ENCODE peak calls at places on chromosomes 12 and 14, in nine cellular contexts. K, M, F, Y, I, S, U, G and N are unnamed samples.

GRCh38 chr12:43198608-43199007 is 353.4 kb downstream of the ADAMTS20 start:
- DNase-seq in G (no peak), F (no peak), I (no peak), U (no peak), Y (no peak), M (no peak), K (no peak), S (no peak), N (no peak)

GRCh38 chr12:55932546-55932919 is 1.6 kb downstream of the DGKA start:
- DNase-seq in F (no peak), M (peak), U (no peak), S (no peak), G (peak), Y (no peak), K (peak), I (no peak), N (no peak)

GRCh38 chr12:88546851-88547250 is 33.4 kb downstream of the KITLG start:
- DNase-seq in F (no peak), I (no peak), G (no peak), Y (no peak), S (no peak), U (no peak), K (peak), M (no peak), N (no peak)

GRCh38 chr12:53205747-53206146 is 1.3 kb downstream of the ITGB7 start:
- DNase-seq in M (peak), F (no peak), I (no peak), Y (no peak), U (no peak), K (peak), G (peak), S (no peak), N (no peak)

GRCh38 chr12:122336015-122336946 is 70.0 kb upstream of the VPS33A start:
- DNase-seq in I (no peak), S (no peak), Y (peak), F (no peak), M (no peak), G (peak), K (peak), U (no peak), N (no peak)

GRCh38 chr12:94244165-94245133 is 96.1 kb downstream of the PLXNC1 start:
- DNase-seq in G (no peak), K (no peak), S (no peak), F (peak), Y (no peak), U (no peak), I (no peak), M (peak), N (no peak)

GRCh38 chr12:104942075-104942474 is 16.0 kb downstream of the SLC41A2 start:
- DNase-seq in I (no peak), F (no peak), S (no peak), K (no peak), M (no peak), G (no peak), Y (no peak), U (no peak), N (no peak)

GRCh38 chr12:64190140-64190539 is 32.0 kb downstream of the KICS2 start:
- DNase-seq in M (no peak), F (no peak), G (no peak), K (no peak), S (no peak), U (no peak), I (no peak), Y (no peak), N (no peak)

GRCh38 chr14:79298373-79298772 is 912.9 kb downstream of the DIO2 start:
- DNase-seq in Y (no peak), F (no peak), G (no peak), M (no peak), U (no peak), S (no peak), K (no peak), I (no peak), N (no peak)

GRCh38 chr14:79570648-79571047 is 640.7 kb downstream of the DIO2 start:
- DNase-seq in F (no peak), Y (no peak), U (no peak), S (no peak), M (no peak), K (no peak), G (no peak), I (no peak), N (no peak)

GRCh38 chr12:85138833-85139232 is 102.7 kb downstream of the LRRIQ1 start:
- DNase-seq in U (no peak), S (no peak), Y (no peak), F (no peak), I (no peak), G (no peak), K (no peak), M (no peak), N (no peak)

GRCh38 chr12:26630546-26631027 is 202.4 kb downstream of the ITPR2 start:
- DNase-seq in M (no peak), F (no peak), S (no peak), G (no peak), U (no peak), K (peak), Y (no peak), I (no peak), N (no peak)
- H3K27ac ChIP-seq in M (no peak), F (no peak), S (peak), G (no peak), U (no peak), K (peak), Y (no peak), I (no peak), N (no peak)

DNA sequence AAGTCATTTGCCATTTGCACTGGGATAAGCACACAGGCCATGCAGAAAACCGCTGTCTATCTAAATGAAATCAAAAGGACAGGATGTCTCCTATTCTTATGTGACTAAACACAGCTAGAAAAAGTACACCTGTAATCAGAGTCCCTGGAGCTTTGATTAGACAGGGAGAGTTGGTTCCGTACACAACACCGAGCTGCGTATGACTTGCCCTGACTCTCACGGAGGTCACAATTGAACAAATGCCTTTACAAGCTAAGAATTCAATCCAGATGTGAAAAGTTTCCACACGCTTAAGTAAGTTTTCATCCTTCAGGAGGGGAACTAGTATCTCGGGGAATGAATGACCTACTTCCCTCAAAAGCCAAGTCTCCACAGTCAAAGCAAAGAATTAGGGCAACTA is 67.5 kb downstream of the RTN1 start:
- DNase-seq in K (no peak), U (no peak), S (no peak), G (no peak), I (no peak), M (no peak), F (no peak), Y (no peak), N (no peak)
- H3K27ac ChIP-seq in K (no peak), U (no peak), S (no peak), G (no peak), I (no peak), M (no peak), F (no peak), Y (no peak), N (no peak)

DNA sequence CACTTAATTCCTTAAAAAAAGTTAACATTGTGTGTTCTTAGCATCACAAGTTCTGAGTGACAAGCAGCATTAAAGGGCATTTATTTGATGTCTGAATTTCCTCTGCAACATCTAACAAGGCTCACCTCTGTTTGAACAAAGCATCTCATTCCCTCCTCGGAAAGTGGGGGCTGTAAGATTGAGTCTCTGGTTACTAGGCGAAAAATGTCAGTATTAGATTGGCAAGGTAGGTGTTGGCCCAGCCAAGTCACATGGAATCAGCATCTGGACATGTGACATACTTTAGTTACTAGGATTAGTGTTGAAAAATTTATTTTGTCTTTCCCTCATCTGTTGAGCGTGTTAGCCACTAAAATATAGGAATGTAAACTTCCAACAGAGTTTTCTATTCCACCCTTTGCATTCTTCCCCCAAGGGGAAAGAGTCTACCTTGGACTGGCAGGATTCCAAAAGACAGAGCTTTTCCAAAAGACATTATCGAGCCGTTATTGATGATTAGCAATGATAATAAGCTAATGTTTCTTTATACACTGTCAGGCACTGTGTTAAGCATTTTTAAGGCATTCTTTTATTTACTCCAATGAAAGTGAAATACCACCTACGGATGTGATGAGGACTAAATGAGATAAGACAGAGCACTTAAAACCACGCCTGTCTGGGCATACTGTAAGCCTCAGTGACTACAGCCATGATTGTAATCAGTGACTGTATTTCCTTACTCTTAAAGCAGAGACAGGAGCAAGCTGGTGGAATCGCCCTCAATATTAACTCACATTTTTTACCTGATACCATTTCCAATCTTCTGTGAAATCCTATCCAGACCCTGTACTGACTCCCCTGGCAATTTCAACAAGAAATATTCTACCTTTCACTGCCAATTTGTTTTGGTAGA is 195.0 kb upstream of the BTG1 start:
- DNase-seq in F (no peak), Y (no peak), K (no peak), I (no peak), S (no peak), G (no peak), M (no peak), U (no peak), N (no peak)
- H3K27ac ChIP-seq in F (no peak), Y (no peak), K (no peak), I (peak), S (no peak), G (no peak), M (no peak), U (no peak), N (no peak)

GRCh38 chr14:31829256-31829923 is 247.7 kb upstream of the ARHGAP5 start:
- DNase-seq in I (no peak), U (no peak), S (no peak), F (no peak), M (no peak), Y (no peak), G (no peak), K (peak), N (no peak)
- H3K27ac ChIP-seq in I (no peak), U (no peak), S (no peak), F (no peak), M (no peak), Y (no peak), G (no peak), K (no peak), N (no peak)

GRCh38 chr14:67420102-67420739 is 8.3 kb upstream of the PLEK2 start:
- DNase-seq in M (no peak), U (no peak), S (no peak), Y (no peak), F (no peak), I (no peak), K (no peak), G (peak), N (peak)

GRCh38 chr14:67417633-67418032 is 5.7 kb upstream of the PLEK2 start:
- DNase-seq in Y (no peak), U (no peak), K (peak), S (no peak), G (no peak), F (no peak), M (peak), I (no peak), N (no peak)

GRCh38 chr14:67416085-67416484 is 4.1 kb upstream of the PLEK2 start:
- DNase-seq in M (no peak), I (no peak), U (no peak), F (no peak), G (no peak), S (no peak), Y (no peak), K (no peak), N (peak)

GRCh38 chr14:67416810-67417209 is 4.8 kb upstream of the PLEK2 start:
- DNase-seq in M (no peak), U (no peak), K (no peak), F (no peak), S (no peak), G (no peak), Y (no peak), I (no peak), N (no peak)

DNA sequence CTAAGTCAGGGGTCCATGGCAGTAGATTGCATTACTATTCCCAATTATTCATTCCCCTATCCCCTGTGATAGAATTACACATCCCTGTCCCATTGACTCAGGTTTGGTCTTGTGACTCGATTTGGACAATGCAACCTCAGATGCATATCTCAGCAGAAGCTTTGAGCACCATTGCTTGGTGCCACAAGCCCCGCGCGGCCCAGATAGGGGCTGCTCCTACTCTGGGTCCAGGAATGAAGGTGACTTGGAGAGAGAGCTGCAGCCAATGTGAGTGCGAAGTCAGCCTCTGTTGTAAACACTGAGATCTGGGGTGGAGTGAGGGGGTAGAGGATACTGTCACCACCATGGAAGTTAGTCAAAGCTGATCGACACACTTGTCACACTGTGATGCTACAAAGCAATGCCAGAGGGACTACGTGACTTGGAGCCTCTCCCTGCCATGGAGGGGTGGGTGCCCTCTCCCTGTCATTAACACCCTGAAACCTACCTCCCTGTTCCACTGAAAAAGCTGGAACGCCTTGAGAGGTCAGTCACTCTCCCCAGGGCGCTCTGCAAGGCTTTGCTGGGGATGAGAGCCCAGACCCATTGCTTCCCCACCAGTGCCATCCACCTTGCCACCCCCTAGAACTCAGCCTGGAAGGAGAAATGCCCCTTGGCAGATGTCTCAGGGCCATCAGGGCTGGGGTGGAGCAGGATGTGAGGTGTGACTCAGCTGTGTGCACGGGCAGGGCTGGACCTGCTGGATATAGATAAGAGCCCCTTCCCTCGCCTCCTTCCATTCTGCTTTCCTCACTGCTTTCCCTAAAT is 6.6 kb upstream of the PLEK2 start:
- DNase-seq in S (no peak), M (no peak), I (no peak), K (peak), U (no peak), G (no peak), F (no peak), Y (no peak), N (no peak)
- H3K27ac ChIP-seq in S (no peak), M (no peak), I (no peak), K (no peak), U (no peak), G (no peak), F (no peak), Y (no peak), N (no peak)